ENCODE peak calls at places on chromosome 11, in nine cellular contexts. One of them, this sample, is unnamed.

GRCh38 chr11:105713106-105713505 is 103.2 kb downstream of the GRIA4 start:
- DNase-seq in body of pancreas: no peak
- DNase-seq in colonic mucosa: no peak
- DNase-seq in fibroblast of lung: no peak
- DNase-seq in CD8-positive, alpha-beta memory T cell: no peak
- DNase-seq in brain microvascular endothelial cell: no peak
- DNase-seq in small intestine: no peak
- DNase-seq in mesendoderm: no peak
- DNase-seq in endodermal cell: no peak
- DNase-seq in this sample: no peak

GRCh38 chr11:41781441-41781840 is 322.0 kb upstream of the LRRC4C start:
- DNase-seq in body of pancreas: no peak
- DNase-seq in colonic mucosa: no peak
- DNase-seq in fibroblast of lung: no peak
- DNase-seq in CD8-positive, alpha-beta memory T cell: no peak
- DNase-seq in brain microvascular endothelial cell: no peak
- DNase-seq in small intestine: peak; percentile 24
- DNase-seq in mesendoderm: no peak
- DNase-seq in endodermal cell: no peak
- DNase-seq in this sample: no peak

GRCh38 chr11:95230054-95231034 is 658 bp downstream of the SESN3 start:
- DNase-seq in body of pancreas: peak; percentile 24
- DNase-seq in colonic mucosa: peak; percentile 43
- DNase-seq in fibroblast of lung: peak; percentile 15
- DNase-seq in CD8-positive, alpha-beta memory T cell: peak; percentile 33
- DNase-seq in brain microvascular endothelial cell: peak; percentile 7
- DNase-seq in small intestine: peak; percentile 37
- DNase-seq in mesendoderm: peak; percentile 63
- DNase-seq in endodermal cell: peak; percentile 76
- DNase-seq in this sample: no peak

GRCh38 chr11:20880094-20880493 is 210.7 kb downstream of the NELL1 start:
- DNase-seq in body of pancreas: no peak
- DNase-seq in colonic mucosa: no peak
- DNase-seq in fibroblast of lung: no peak
- DNase-seq in CD8-positive, alpha-beta memory T cell: no peak
- DNase-seq in brain microvascular endothelial cell: no peak
- DNase-seq in small intestine: no peak
- DNase-seq in mesendoderm: no peak
- DNase-seq in endodermal cell: no peak
- DNase-seq in this sample: no peak

GRCh38 chr11:45665933-45666647 is 668 bp upstream of the CHST1 start:
- DNase-seq in body of pancreas: no peak
- DNase-seq in colonic mucosa: no peak
- DNase-seq in fibroblast of lung: peak; percentile 18
- DNase-seq in CD8-positive, alpha-beta memory T cell: no peak
- DNase-seq in brain microvascular endothelial cell: no peak
- DNase-seq in small intestine: no peak
- DNase-seq in mesendoderm: no peak
- DNase-seq in endodermal cell: no peak
- DNase-seq in this sample: no peak

GRCh38 chr11:19980957-19981669 is 179.2 kb downstream of the DBX1 start:
- DNase-seq in body of pancreas: peak; percentile 45
- DNase-seq in colonic mucosa: no peak
- DNase-seq in fibroblast of lung: peak; percentile 86
- DNase-seq in CD8-positive, alpha-beta memory T cell: no peak
- DNase-seq in brain microvascular endothelial cell: peak; percentile 69
- DNase-seq in small intestine: no peak
- DNase-seq in mesendoderm: no peak
- DNase-seq in endodermal cell: no peak
- DNase-seq in this sample: no peak

GRCh38 chr11:46249103-46249942 is 28.1 kb upstream of the CREB3L1 start:
- DNase-seq in body of pancreas: no peak
- DNase-seq in colonic mucosa: no peak
- DNase-seq in fibroblast of lung: peak; percentile 65
- DNase-seq in CD8-positive, alpha-beta memory T cell: no peak
- DNase-seq in brain microvascular endothelial cell: peak; percentile 65
- DNase-seq in small intestine: no peak
- DNase-seq in mesendoderm: no peak
- DNase-seq in endodermal cell: no peak
- DNase-seq in this sample: no peak

GRCh38 chr11:67583319-67584204 is at the start of gene GSTP1:
- DNase-seq in body of pancreas: peak; percentile 92
- DNase-seq in colonic mucosa: peak; percentile 90
- DNase-seq in fibroblast of lung: peak; percentile 90
- DNase-seq in CD8-positive, alpha-beta memory T cell: peak; percentile 73
- DNase-seq in brain microvascular endothelial cell: peak; percentile 75
- DNase-seq in small intestine: peak; percentile 86
- DNase-seq in mesendoderm: peak; percentile 96
- DNase-seq in endodermal cell: peak; percentile 95
- DNase-seq in this sample: no peak

GRCh38 chr11:121645596-121645995 is 192.8 kb upstream of the SORL1-AS1 start:
- DNase-seq in body of pancreas: no peak
- DNase-seq in colonic mucosa: no peak
- DNase-seq in fibroblast of lung: no peak
- DNase-seq in CD8-positive, alpha-beta memory T cell: no peak
- DNase-seq in brain microvascular endothelial cell: no peak
- DNase-seq in small intestine: no peak
- DNase-seq in mesendoderm: no peak
- DNase-seq in endodermal cell: no peak
- DNase-seq in this sample: no peak

GRCh38 chr11:8056810-8057463 is 24.1 kb upstream of the TUB start:
- DNase-seq in body of pancreas: peak; percentile 38
- DNase-seq in colonic mucosa: no peak
- DNase-seq in fibroblast of lung: peak; percentile 83
- DNase-seq in CD8-positive, alpha-beta memory T cell: no peak
- DNase-seq in brain microvascular endothelial cell: no peak
- DNase-seq in small intestine: peak; percentile 19
- DNase-seq in mesendoderm: no peak
- DNase-seq in endodermal cell: no peak
- DNase-seq in this sample: no peak

GRCh38 chr11:67698247-67698646 is 23.8 kb upstream of the ALDH3B2 start:
- DNase-seq in body of pancreas: no peak
- DNase-seq in colonic mucosa: no peak
- DNase-seq in fibroblast of lung: no peak
- DNase-seq in CD8-positive, alpha-beta memory T cell: no peak
- DNase-seq in brain microvascular endothelial cell: peak; percentile 3
- DNase-seq in small intestine: no peak
- DNase-seq in mesendoderm: peak; percentile 49
- DNase-seq in endodermal cell: peak; percentile 61
- DNase-seq in this sample: no peak

GRCh38 chr11:111019449-111019848 is 226.1 kb upstream of the POU2AF2 start:
- DNase-seq in body of pancreas: no peak
- DNase-seq in colonic mucosa: no peak
- DNase-seq in fibroblast of lung: no peak
- DNase-seq in CD8-positive, alpha-beta memory T cell: no peak
- DNase-seq in brain microvascular endothelial cell: no peak
- DNase-seq in small intestine: no peak
- DNase-seq in mesendoderm: no peak
- DNase-seq in endodermal cell: no peak
- DNase-seq in this sample: no peak

GRCh38 chr11:64876835-64877341 is 1.5 kb downstream of the EHD1 start:
- DNase-seq in body of pancreas: peak; percentile 67
- DNase-seq in colonic mucosa: peak; percentile 65
- DNase-seq in fibroblast of lung: no peak
- DNase-seq in CD8-positive, alpha-beta memory T cell: no peak
- DNase-seq in brain microvascular endothelial cell: peak; percentile 29
- DNase-seq in small intestine: peak; percentile 75
- DNase-seq in mesendoderm: peak; percentile 37
- DNase-seq in endodermal cell: no peak
- DNase-seq in this sample: no peak

GRCh38 chr11:118102721-118103261 is 16.0 kb upstream of the SMIM35 start:
- DNase-seq in body of pancreas: no peak
- DNase-seq in colonic mucosa: no peak
- DNase-seq in fibroblast of lung: no peak
- DNase-seq in CD8-positive, alpha-beta memory T cell: no peak
- DNase-seq in brain microvascular endothelial cell: no peak
- DNase-seq in small intestine: no peak
- DNase-seq in mesendoderm: no peak
- DNase-seq in endodermal cell: no peak
- DNase-seq in this sample: no peak

GRCh38 chr11:118658372-118659313 is 20.8 kb downstream of the TREH start:
- DNase-seq in body of pancreas: no peak
- DNase-seq in colonic mucosa: no peak
- DNase-seq in fibroblast of lung: peak; percentile 21
- DNase-seq in CD8-positive, alpha-beta memory T cell: no peak
- DNase-seq in brain microvascular endothelial cell: no peak
- DNase-seq in small intestine: no peak
- DNase-seq in mesendoderm: peak; percentile 34
- DNase-seq in endodermal cell: peak; percentile 59
- DNase-seq in this sample: no peak

DNA sequence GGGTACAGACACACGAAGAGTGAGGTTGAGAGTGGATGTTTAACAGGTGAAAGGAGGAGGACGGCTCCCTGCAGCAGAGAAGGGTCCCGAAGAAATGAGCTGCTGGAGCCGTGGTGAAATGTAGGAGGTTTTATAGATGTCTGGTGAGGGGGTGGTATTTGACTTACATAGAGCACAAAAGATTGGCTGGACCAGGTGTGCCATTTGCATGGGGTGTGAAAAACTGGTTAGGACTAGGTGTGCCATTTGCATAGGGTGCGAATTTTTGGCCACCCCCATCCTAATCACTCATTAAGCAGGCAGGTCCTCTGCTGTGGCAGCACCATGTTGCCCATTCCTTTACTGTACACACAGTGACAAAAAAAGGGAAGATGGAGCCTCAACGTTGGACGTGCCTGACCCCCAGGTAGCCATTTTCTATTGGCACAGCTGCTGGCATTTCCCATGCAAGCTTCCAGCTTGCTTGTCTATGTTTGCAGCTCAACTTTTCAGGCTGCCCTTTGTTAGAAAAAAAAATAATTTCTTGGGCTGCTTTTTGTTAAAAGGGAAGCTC is 581.7 kb upstream of the B3GAT1 start:
- DNase-seq in body of pancreas: no peak
- DNase-seq in colonic mucosa: no peak
- DNase-seq in fibroblast of lung: no peak
- DNase-seq in CD8-positive, alpha-beta memory T cell: no peak
- DNase-seq in brain microvascular endothelial cell: no peak
- DNase-seq in small intestine: no peak
- DNase-seq in mesendoderm: no peak
- DNase-seq in endodermal cell: peak; percentile 50
- DNase-seq in this sample: no peak
- H3K27ac ChIP-seq in body of pancreas: no peak overlapping the region
- H3K27ac ChIP-seq in colonic mucosa: no peak overlapping the region
- H3K27ac ChIP-seq in fibroblast of lung: no peak overlapping the region
- H3K27ac ChIP-seq in CD8-positive, alpha-beta memory T cell: no peak overlapping the region
- H3K27ac ChIP-seq in brain microvascular endothelial cell: no peak overlapping the region
- H3K27ac ChIP-seq in small intestine: no peak overlapping the region
- H3K27ac ChIP-seq in mesendoderm: no peak overlapping the region
- H3K27ac ChIP-seq in endodermal cell: no peak overlapping the region
- H3K27ac ChIP-seq in this sample: no peak overlapping the region

GRCh38 chr11:27353593-27354358 is 9.2 kb downstream of the CCDC34 start:
- DNase-seq in body of pancreas: no peak
- DNase-seq in colonic mucosa: no peak
- DNase-seq in fibroblast of lung: peak; percentile 65
- DNase-seq in CD8-positive, alpha-beta memory T cell: no peak
- DNase-seq in brain microvascular endothelial cell: no peak
- DNase-seq in small intestine: no peak
- DNase-seq in mesendoderm: no peak
- DNase-seq in endodermal cell: no peak
- DNase-seq in this sample: peak; percentile 8
- H3K27ac ChIP-seq in body of pancreas: peak overlapping the region; percentile 61
- H3K27ac ChIP-seq in colonic mucosa: no peak overlapping the region
- H3K27ac ChIP-seq in fibroblast of lung: no peak overlapping the region
- H3K27ac ChIP-seq in CD8-positive, alpha-beta memory T cell: no peak overlapping the region
- H3K27ac ChIP-seq in brain microvascular endothelial cell: no peak overlapping the region
- H3K27ac ChIP-seq in small intestine: no peak overlapping the region
- H3K27ac ChIP-seq in mesendoderm: no peak overlapping the region
- H3K27ac ChIP-seq in endodermal cell: no peak overlapping the region
- H3K27ac ChIP-seq in this sample: no peak overlapping the region

GRCh38 chr11:47399860-47400812 is 8.3 kb upstream of the SLC39A13 start:
- DNase-seq in body of pancreas: peak; percentile 52
- DNase-seq in colonic mucosa: no peak
- DNase-seq in fibroblast of lung: no peak
- DNase-seq in CD8-positive, alpha-beta memory T cell: peak; percentile 39
- DNase-seq in brain microvascular endothelial cell: no peak
- DNase-seq in small intestine: no peak
- DNase-seq in mesendoderm: peak; percentile 76
- DNase-seq in endodermal cell: peak; percentile 78
- DNase-seq in this sample: no peak

GRCh38 chr11:47398551-47398950 is 9.8 kb upstream of the SLC39A13 start:
- DNase-seq in body of pancreas: no peak
- DNase-seq in colonic mucosa: no peak
- DNase-seq in fibroblast of lung: no peak
- DNase-seq in CD8-positive, alpha-beta memory T cell: no peak
- DNase-seq in brain microvascular endothelial cell: no peak
- DNase-seq in small intestine: no peak
- DNase-seq in mesendoderm: no peak
- DNase-seq in endodermal cell: peak; percentile 65
- DNase-seq in this sample: no peak

GRCh38 chr11:47403571-47403970 is 4.8 kb upstream of the SLC39A13 start:
- DNase-seq in body of pancreas: no peak
- DNase-seq in colonic mucosa: no peak
- DNase-seq in fibroblast of lung: no peak
- DNase-seq in CD8-positive, alpha-beta memory T cell: no peak
- DNase-seq in brain microvascular endothelial cell: no peak
- DNase-seq in small intestine: no peak
- DNase-seq in mesendoderm: no peak
- DNase-seq in endodermal cell: peak; percentile 38
- DNase-seq in this sample: no peak

GRCh38 chr11:47403135-47403534 is 5.3 kb upstream of the SLC39A13 start:
- DNase-seq in body of pancreas: no peak
- DNase-seq in colonic mucosa: no peak
- DNase-seq in fibroblast of lung: no peak
- DNase-seq in CD8-positive, alpha-beta memory T cell: no peak
- DNase-seq in brain microvascular endothelial cell: no peak
- DNase-seq in small intestine: no peak
- DNase-seq in mesendoderm: no peak
- DNase-seq in endodermal cell: peak; percentile 42
- DNase-seq in this sample: no peak

DNA sequence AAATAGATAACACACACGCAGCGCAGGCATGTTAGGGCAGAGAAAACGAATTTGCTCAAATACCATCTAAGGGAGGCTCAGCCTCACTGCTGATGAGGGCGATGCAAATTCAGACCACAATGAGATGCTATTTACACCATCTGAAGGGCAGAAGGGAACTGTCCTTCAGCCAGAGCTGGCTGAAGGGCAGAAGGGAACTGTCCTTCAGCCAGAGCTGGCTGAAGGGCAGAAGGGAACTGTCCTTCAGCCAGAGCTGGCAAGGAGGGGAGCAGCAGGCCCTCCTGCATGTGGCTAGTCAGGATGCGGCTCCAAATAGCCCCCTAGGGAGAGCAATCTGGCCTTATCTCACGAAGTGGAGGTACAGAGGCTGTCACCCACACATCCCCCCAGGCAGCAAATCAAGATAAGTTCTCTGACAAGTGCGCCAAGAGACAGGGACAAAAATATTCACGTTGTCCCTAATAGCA is 7.5 kb upstream of the SLC39A13 start:
- DNase-seq in body of pancreas: no peak
- DNase-seq in colonic mucosa: no peak
- DNase-seq in fibroblast of lung: no peak
- DNase-seq in CD8-positive, alpha-beta memory T cell: no peak
- DNase-seq in brain microvascular endothelial cell: no peak
- DNase-seq in small intestine: no peak
- DNase-seq in mesendoderm: peak; percentile 72
- DNase-seq in endodermal cell: peak; percentile 67
- DNase-seq in this sample: no peak
- H3K27ac ChIP-seq in body of pancreas: peak overlapping the region; percentile 80
- H3K27ac ChIP-seq in colonic mucosa: peak overlapping the region; percentile 57
- H3K27ac ChIP-seq in fibroblast of lung: no peak overlapping the region
- H3K27ac ChIP-seq in CD8-positive, alpha-beta memory T cell: peak overlapping the region; percentile 44
- H3K27ac ChIP-seq in brain microvascular endothelial cell: no peak overlapping the region
- H3K27ac ChIP-seq in small intestine: no peak overlapping the region
- H3K27ac ChIP-seq in mesendoderm: peak overlapping the region; percentile 81
- H3K27ac ChIP-seq in endodermal cell: no peak overlapping the region
- H3K27ac ChIP-seq in this sample: no peak overlapping the region

GRCh38 chr11:1825785-1826451 is 8.9 kb upstream of the SYT8 start:
- DNase-seq in body of pancreas: no peak
- DNase-seq in colonic mucosa: no peak
- DNase-seq in fibroblast of lung: no peak
- DNase-seq in CD8-positive, alpha-beta memory T cell: no peak
- DNase-seq in brain microvascular endothelial cell: no peak
- DNase-seq in small intestine: no peak
- DNase-seq in mesendoderm: no peak
- DNase-seq in endodermal cell: peak; percentile 39
- DNase-seq in this sample: no peak
- H3K27ac ChIP-seq in body of pancreas: peak overlapping the region; percentile 78
- H3K27ac ChIP-seq in colonic mucosa: no peak overlapping the region
- H3K27ac ChIP-seq in fibroblast of lung: no peak overlapping the region
- H3K27ac ChIP-seq in CD8-positive, alpha-beta memory T cell: no peak overlapping the region
- H3K27ac ChIP-seq in brain microvascular endothelial cell: no peak overlapping the region
- H3K27ac ChIP-seq in small intestine: no peak overlapping the region
- H3K27ac ChIP-seq in mesendoderm: no peak overlapping the region
- H3K27ac ChIP-seq in endodermal cell: no peak overlapping the region
- H3K27ac ChIP-seq in this sample: no peak overlapping the region